ENCODE peak calls at places on chromosomes 11 and 22, in ten cellular contexts. One of them, this sample, is unnamed.

GRCh38 chr11:72191961-72192381 is at the start of gene FOLR1:
- DNase-seq in NT2/D1: peak; percentile 33
- DNase-seq in CD8-positive, alpha-beta T cell: no peak
- DNase-seq in prostate gland: no peak
- DNase-seq in heart right ventricle: no peak
- DNase-seq in tibial artery: no peak
- DNase-seq in small intestine: no peak
- DNase-seq in stomach: no peak
- DNase-seq in right atrium auricular region: no peak
- DNase-seq in heart left ventricle: no peak
- DNase-seq in this sample: no peak

GRCh38 chr22:22418163-22418549 is 90.4 kb downstream of the ZNF280B start:
- DNase-seq in NT2/D1: no peak
- DNase-seq in CD8-positive, alpha-beta T cell: no peak
- DNase-seq in prostate gland: no peak
- DNase-seq in heart right ventricle: no peak
- DNase-seq in tibial artery: no peak
- DNase-seq in small intestine: no peak
- DNase-seq in stomach: no peak
- DNase-seq in right atrium auricular region: no peak
- DNase-seq in heart left ventricle: no peak
- DNase-seq in this sample: no peak

GRCh38 chr11:129658558-129658882 is 157.1 kb upstream of the TMEM45B start:
- DNase-seq in NT2/D1: no peak
- DNase-seq in CD8-positive, alpha-beta T cell: no peak
- DNase-seq in prostate gland: no peak
- DNase-seq in heart right ventricle: no peak
- DNase-seq in tibial artery: no peak
- DNase-seq in small intestine: no peak
- DNase-seq in stomach: no peak
- DNase-seq in right atrium auricular region: no peak
- DNase-seq in heart left ventricle: no peak
- DNase-seq in this sample: no peak

GRCh38 chr22:42872821-42873220 is 15.7 kb upstream of the ARFGAP3 start:
- DNase-seq in NT2/D1: no peak
- DNase-seq in CD8-positive, alpha-beta T cell: no peak
- DNase-seq in prostate gland: no peak
- DNase-seq in heart right ventricle: no peak
- DNase-seq in tibial artery: no peak
- DNase-seq in small intestine: no peak
- DNase-seq in stomach: no peak
- DNase-seq in right atrium auricular region: no peak
- DNase-seq in heart left ventricle: no peak
- DNase-seq in this sample: no peak

GRCh38 chr11:13984616-13985474 is 22.3 kb downstream of the SPON1 start:
- DNase-seq in NT2/D1: no peak
- DNase-seq in CD8-positive, alpha-beta T cell: no peak
- DNase-seq in prostate gland: no peak
- DNase-seq in heart right ventricle: no peak
- DNase-seq in tibial artery: no peak
- DNase-seq in small intestine: no peak
- DNase-seq in stomach: no peak
- DNase-seq in right atrium auricular region: no peak
- DNase-seq in heart left ventricle: no peak
- DNase-seq in this sample: no peak

GRCh38 chr11:47661245-47661644 is 18.9 kb upstream of the MTCH2 start:
- DNase-seq in NT2/D1: no peak
- DNase-seq in CD8-positive, alpha-beta T cell: no peak
- DNase-seq in prostate gland: no peak
- DNase-seq in heart right ventricle: no peak
- DNase-seq in tibial artery: no peak
- DNase-seq in small intestine: no peak
- DNase-seq in stomach: no peak
- DNase-seq in right atrium auricular region: no peak
- DNase-seq in heart left ventricle: no peak
- DNase-seq in this sample: no peak

GRCh38 chr11:46987183-46987582 is 50.6 kb downstream of the CSTPP1 start:
- DNase-seq in NT2/D1: no peak
- DNase-seq in CD8-positive, alpha-beta T cell: no peak
- DNase-seq in prostate gland: no peak
- DNase-seq in heart right ventricle: no peak
- DNase-seq in tibial artery: no peak
- DNase-seq in small intestine: no peak
- DNase-seq in stomach: no peak
- DNase-seq in right atrium auricular region: no peak
- DNase-seq in heart left ventricle: no peak
- DNase-seq in this sample: no peak

GRCh38 chr11:121453589-121454299 is 977 bp upstream of the SORL1-AS1 start:
- DNase-seq in NT2/D1: no peak
- DNase-seq in CD8-positive, alpha-beta T cell: peak; percentile 28
- DNase-seq in prostate gland: no peak
- DNase-seq in heart right ventricle: no peak
- DNase-seq in tibial artery: no peak
- DNase-seq in small intestine: peak; percentile 47
- DNase-seq in stomach: no peak
- DNase-seq in right atrium auricular region: no peak
- DNase-seq in heart left ventricle: no peak
- DNase-seq in this sample: no peak

DNA sequence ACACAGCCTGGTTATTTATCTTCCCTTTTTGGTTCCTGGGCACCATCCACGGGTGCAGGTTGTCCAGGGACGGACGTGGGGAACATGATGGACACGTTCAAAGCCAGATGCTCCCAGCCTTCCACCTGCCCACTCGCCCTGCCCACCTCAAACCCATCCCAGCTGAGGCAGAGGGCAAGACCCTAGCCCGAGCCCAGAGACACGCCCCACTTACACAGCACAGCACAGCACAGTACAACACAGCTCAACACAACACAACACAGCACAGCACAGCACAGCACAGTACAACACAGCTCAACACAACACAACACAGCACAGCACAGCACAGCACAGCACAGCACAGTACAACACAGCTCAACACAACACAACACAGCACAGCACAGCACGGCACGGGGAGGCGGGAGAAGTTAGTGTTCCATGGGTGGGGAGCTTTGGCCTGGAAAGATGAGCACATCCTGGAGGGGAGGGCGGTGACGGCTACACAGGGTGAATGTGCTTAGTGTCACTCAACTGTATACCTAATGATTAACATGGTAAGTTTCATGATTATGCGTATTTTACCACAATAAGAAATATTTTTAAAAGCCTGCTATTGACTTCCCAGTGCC is 1507.5 kb downstream of the BRD1 start:
- DNase-seq in NT2/D1: no peak
- DNase-seq in CD8-positive, alpha-beta T cell: no peak
- DNase-seq in prostate gland: no peak
- DNase-seq in heart right ventricle: no peak
- DNase-seq in tibial artery: no peak
- DNase-seq in small intestine: no peak
- DNase-seq in stomach: no peak
- DNase-seq in right atrium auricular region: no peak
- DNase-seq in heart left ventricle: peak; percentile 3
- DNase-seq in this sample: no peak
- H3K9me3 ChIP-seq in NT2/D1: no peaks in the 10 kb centered on the region
- H3K9me3 ChIP-seq in CD8-positive, alpha-beta T cell: no peaks in the 10 kb centered on the region
- H3K9me3 ChIP-seq in prostate gland: no peaks in the 10 kb centered on the region
- H3K9me3 ChIP-seq in heart right ventricle: peaks cover 7% of the 10 kb centered on the region
- H3K9me3 ChIP-seq in tibial artery: peaks cover 5% of the 10 kb centered on the region
- H3K9me3 ChIP-seq in small intestine: peaks cover 1% of the 10 kb centered on the region
- H3K9me3 ChIP-seq in stomach: no peaks in the 10 kb centered on the region
- H3K9me3 ChIP-seq in right atrium auricular region: no peaks in the 10 kb centered on the region
- H3K9me3 ChIP-seq in heart left ventricle: no peaks in the 10 kb centered on the region
- H3K9me3 ChIP-seq in this sample: no peaks in the 10 kb centered on the region

GRCh38 chr22:47388331-47388730 is 625.9 kb downstream of the TBC1D22A start:
- DNase-seq in NT2/D1: no peak
- DNase-seq in CD8-positive, alpha-beta T cell: no peak
- DNase-seq in prostate gland: no peak
- DNase-seq in heart right ventricle: no peak
- DNase-seq in tibial artery: no peak
- DNase-seq in small intestine: no peak
- DNase-seq in stomach: no peak
- DNase-seq in right atrium auricular region: no peak
- DNase-seq in heart left ventricle: no peak
- DNase-seq in this sample: no peak

GRCh38 chr22:47390026-47390970 is 627.8 kb downstream of the TBC1D22A start:
- DNase-seq in NT2/D1: no peak
- DNase-seq in CD8-positive, alpha-beta T cell: no peak
- DNase-seq in prostate gland: no peak
- DNase-seq in heart right ventricle: no peak
- DNase-seq in tibial artery: no peak
- DNase-seq in small intestine: no peak
- DNase-seq in stomach: no peak
- DNase-seq in right atrium auricular region: no peak
- DNase-seq in heart left ventricle: peak; percentile 20
- DNase-seq in this sample: no peak

GRCh38 chr22:47391169-47392053 is 629.0 kb downstream of the TBC1D22A start:
- DNase-seq in NT2/D1: no peak
- DNase-seq in CD8-positive, alpha-beta T cell: no peak
- DNase-seq in prostate gland: no peak
- DNase-seq in heart right ventricle: no peak
- DNase-seq in tibial artery: no peak
- DNase-seq in small intestine: no peak
- DNase-seq in stomach: no peak
- DNase-seq in right atrium auricular region: no peak
- DNase-seq in heart left ventricle: peak; percentile 13
- DNase-seq in this sample: no peak

GRCh38 chr22:47388778-47389177 is 626.3 kb downstream of the TBC1D22A start:
- DNase-seq in NT2/D1: no peak
- DNase-seq in CD8-positive, alpha-beta T cell: no peak
- DNase-seq in prostate gland: no peak
- DNase-seq in heart right ventricle: no peak
- DNase-seq in tibial artery: no peak
- DNase-seq in small intestine: no peak
- DNase-seq in stomach: no peak
- DNase-seq in right atrium auricular region: no peak
- DNase-seq in heart left ventricle: peak; percentile 6
- DNase-seq in this sample: no peak

DNA sequence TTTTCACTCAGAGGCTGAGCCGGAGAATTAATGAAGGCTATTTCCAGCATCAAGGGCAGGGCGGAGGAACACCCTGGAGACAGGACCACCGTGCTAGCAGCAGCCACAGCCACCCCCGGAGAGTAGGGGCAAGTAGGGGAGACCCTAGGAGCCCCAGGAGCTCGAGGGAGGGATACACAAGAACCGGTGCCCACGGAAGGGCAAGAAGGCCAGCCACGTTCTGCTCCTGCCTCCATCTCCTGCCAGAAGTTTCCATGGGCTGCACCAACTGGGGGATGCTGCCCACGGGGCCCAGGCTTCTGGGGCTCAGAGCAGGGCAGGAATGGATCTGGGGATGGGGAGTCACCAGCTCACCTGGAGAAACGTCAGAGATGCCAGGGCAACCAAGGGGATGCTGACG is 626.8 kb downstream of the TBC1D22A start:
- DNase-seq in NT2/D1: no peak
- DNase-seq in CD8-positive, alpha-beta T cell: no peak
- DNase-seq in prostate gland: no peak
- DNase-seq in heart right ventricle: no peak
- DNase-seq in tibial artery: no peak
- DNase-seq in small intestine: no peak
- DNase-seq in stomach: no peak
- DNase-seq in right atrium auricular region: no peak
- DNase-seq in heart left ventricle: no peak
- DNase-seq in this sample: no peak
- H3K9me3 ChIP-seq in NT2/D1: no peaks in the 10 kb centered on the region
- H3K9me3 ChIP-seq in CD8-positive, alpha-beta T cell: no peaks in the 10 kb centered on the region
- H3K9me3 ChIP-seq in prostate gland: no peaks in the 10 kb centered on the region
- H3K9me3 ChIP-seq in heart right ventricle: no peaks in the 10 kb centered on the region
- H3K9me3 ChIP-seq in tibial artery: no peaks in the 10 kb centered on the region
- H3K9me3 ChIP-seq in small intestine: no peaks in the 10 kb centered on the region
- H3K9me3 ChIP-seq in stomach: no peaks in the 10 kb centered on the region
- H3K9me3 ChIP-seq in right atrium auricular region: no peaks in the 10 kb centered on the region
- H3K9me3 ChIP-seq in heart left ventricle: no peaks in the 10 kb centered on the region
- H3K9me3 ChIP-seq in this sample: no peaks in the 10 kb centered on the region

DNA sequence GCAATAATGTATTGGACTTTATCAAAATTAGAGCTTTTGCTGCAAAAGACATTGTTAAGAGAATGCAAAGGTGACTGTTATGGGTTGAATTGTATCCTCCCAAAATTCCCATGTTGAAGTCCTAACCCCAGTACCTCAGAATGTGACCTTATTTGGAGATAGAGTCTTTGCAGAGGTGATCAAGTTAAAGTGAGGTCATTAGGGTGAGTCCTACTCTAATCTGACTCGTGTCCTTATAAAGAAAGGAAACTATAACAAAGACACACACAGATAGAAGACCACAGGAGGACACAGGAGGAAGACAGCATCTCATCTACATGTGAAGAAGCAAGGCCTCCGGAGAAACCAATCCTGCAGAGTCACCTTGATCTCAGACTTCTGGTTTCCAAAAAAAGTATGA is 1011.2 kb downstream of the TBC1D22A start:
- DNase-seq in NT2/D1: no peak
- DNase-seq in CD8-positive, alpha-beta T cell: no peak
- DNase-seq in prostate gland: no peak
- DNase-seq in heart right ventricle: no peak
- DNase-seq in tibial artery: no peak
- DNase-seq in small intestine: no peak
- DNase-seq in stomach: no peak
- DNase-seq in right atrium auricular region: no peak
- DNase-seq in heart left ventricle: no peak
- DNase-seq in this sample: no peak
- H3K9me3 ChIP-seq in NT2/D1: no peaks in the 10 kb centered on the region
- H3K9me3 ChIP-seq in CD8-positive, alpha-beta T cell: no peaks in the 10 kb centered on the region
- H3K9me3 ChIP-seq in prostate gland: no peaks in the 10 kb centered on the region
- H3K9me3 ChIP-seq in heart right ventricle: no peaks in the 10 kb centered on the region
- H3K9me3 ChIP-seq in tibial artery: no peaks in the 10 kb centered on the region
- H3K9me3 ChIP-seq in small intestine: no peaks in the 10 kb centered on the region
- H3K9me3 ChIP-seq in stomach: no peaks in the 10 kb centered on the region
- H3K9me3 ChIP-seq in right atrium auricular region: no peaks in the 10 kb centered on the region
- H3K9me3 ChIP-seq in heart left ventricle: no peaks in the 10 kb centered on the region
- H3K9me3 ChIP-seq in this sample: no peaks in the 10 kb centered on the region

DNA sequence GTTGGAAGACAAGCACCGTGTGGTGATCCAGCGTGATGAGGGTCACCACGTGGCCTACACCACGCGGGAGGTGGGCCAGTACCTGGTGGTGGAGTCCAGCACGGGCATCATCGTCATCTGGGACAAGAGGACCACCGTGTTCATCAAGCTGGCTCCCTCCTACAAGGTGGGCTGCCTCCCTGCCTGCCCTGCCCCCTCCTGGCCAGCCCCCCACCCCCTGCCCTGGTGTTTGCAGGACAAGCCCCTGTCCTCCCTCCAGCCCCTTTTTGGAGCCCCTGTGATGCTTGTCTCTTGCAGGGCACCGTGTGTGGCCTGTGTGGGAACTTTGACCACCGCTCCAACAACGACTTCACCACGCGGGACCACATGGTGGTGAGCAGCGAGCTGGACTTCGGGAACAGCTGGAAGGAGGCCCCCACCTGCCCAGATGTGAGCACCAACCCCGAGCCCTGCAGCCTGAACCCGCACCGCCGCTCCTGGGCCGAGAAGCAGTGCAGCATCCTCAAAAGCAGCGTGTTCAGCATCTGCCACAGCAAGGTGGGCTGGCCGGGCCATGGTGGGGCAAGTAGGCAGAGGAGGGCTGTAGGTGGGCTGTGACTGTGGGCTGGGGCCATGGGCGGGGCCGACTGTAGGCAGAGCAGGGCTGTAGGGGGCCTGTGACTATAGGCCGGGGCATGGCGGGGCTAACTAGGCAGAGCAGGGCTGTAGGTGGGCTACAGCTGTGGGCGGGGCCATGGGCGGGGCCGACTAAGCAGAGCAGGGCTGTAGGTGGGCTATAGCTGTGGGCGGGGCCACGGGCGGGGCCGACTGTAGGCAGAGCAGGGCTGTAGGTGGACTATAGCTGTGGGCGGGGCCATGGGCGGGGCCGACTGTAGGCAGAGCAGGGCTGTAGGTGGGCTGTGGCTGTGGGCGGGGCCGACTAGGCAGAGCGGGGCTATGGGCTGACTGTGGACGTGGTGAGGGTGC is 13.6 kb downstream of the MUC2 start:
- DNase-seq in NT2/D1: no peak
- DNase-seq in CD8-positive, alpha-beta T cell: no peak
- DNase-seq in prostate gland: no peak
- DNase-seq in heart right ventricle: no peak
- DNase-seq in tibial artery: no peak
- DNase-seq in small intestine: peak; percentile 39
- DNase-seq in stomach: no peak
- DNase-seq in right atrium auricular region: no peak
- DNase-seq in heart left ventricle: peak; percentile 17
- DNase-seq in this sample: peak; percentile 0
- H3K9me3 ChIP-seq in NT2/D1: no peaks in the 10 kb centered on the region
- H3K9me3 ChIP-seq in CD8-positive, alpha-beta T cell: no peaks in the 10 kb centered on the region
- H3K9me3 ChIP-seq in prostate gland: no peaks in the 10 kb centered on the region
- H3K9me3 ChIP-seq in heart right ventricle: no peaks in the 10 kb centered on the region
- H3K9me3 ChIP-seq in tibial artery: no peaks in the 10 kb centered on the region
- H3K9me3 ChIP-seq in small intestine: no peaks in the 10 kb centered on the region
- H3K9me3 ChIP-seq in stomach: no peaks in the 10 kb centered on the region
- H3K9me3 ChIP-seq in right atrium auricular region: no peaks in the 10 kb centered on the region
- H3K9me3 ChIP-seq in heart left ventricle: no peaks in the 10 kb centered on the region
- H3K9me3 ChIP-seq in this sample: no peaks in the 10 kb centered on the region